ENCODE peak calls at places on chromosomes 1 and 21, in ten cellular contexts. T, M, G, X, Q, S, H, O, V and Z are unnamed samples.

GRCh38 chr1:183081402-183082110 is 58.3 kb downstream of the LAMC1 start:
- DNase-seq in X (no peak), V (no peak), H (no peak), T (no peak), Q (no peak), S (no peak), O (no peak), G (no peak), M (no peak), Z (no peak)

GRCh38 chr1:66867501-66867900 is 57.2 kb downstream of the DNAI4 start:
- DNase-seq in S (no peak), M (no peak), T (no peak), Q (no peak), V (no peak), X (peak), G (no peak), O (no peak), H (no peak), Z (no peak)

GRCh38 chr1:54350360-54350759 is 55.8 kb downstream of the SSBP3 start:
- DNase-seq in H (no peak), V (no peak), M (no peak), T (no peak), G (no peak), X (no peak), Q (no peak), S (no peak), O (no peak), Z (no peak)

GRCh38 chr1:5661196-5662130 is 330.8 kb downstream of the NPHP4 start:
- DNase-seq in Q (no peak), X (no peak), H (no peak), O (no peak), M (no peak), V (no peak), T (no peak), S (no peak), G (no peak), Z (no peak)

GRCh38 chr21:35840197-35840799 is 220.0 kb downstream of the SETD4 start:
- DNase-seq in S (peak), O (no peak), V (peak), X (peak), T (peak), H (peak), M (peak), G (peak), Q (peak), Z (no peak)

GRCh38 chr1:12496154-12496961 is 121.7 kb downstream of the DHRS3 start:
- DNase-seq in O (no peak), V (no peak), G (no peak), S (no peak), Q (no peak), H (no peak), T (no peak), X (no peak), M (no peak), Z (no peak)

GRCh38 chr1:159177273-159177907 is 6.0 kb downstream of the CADM3 start:
- DNase-seq in M (peak), H (peak), V (peak), T (peak), O (no peak), Q (peak), S (peak), G (peak), X (peak), Z (peak)

GRCh38 chr1:117164209-117164608 is 42.7 kb upstream of the TRIM45 start:
- DNase-seq in V (no peak), X (no peak), H (no peak), M (no peak), Q (no peak), O (no peak), T (no peak), G (no peak), S (no peak), Z (no peak)

GRCh38 chr1:960371-961131 is at the start of gene KLHL17:
- DNase-seq in V (no peak), G (peak), H (peak), M (peak), X (peak), T (peak), S (peak), Q (peak), O (no peak), Z (no peak)

GRCh38 chr1:45608475-45609156 is 15.2 kb downstream of the CCDC17 start:
- DNase-seq in G (no peak), M (no peak), O (no peak), T (no peak), X (peak), Q (no peak), S (no peak), V (no peak), H (no peak), Z (no peak)

GRCh38 chr1:234963180-234963903 is 165.3 kb downstream of the TOMM20 start:
- DNase-seq in Q (peak), S (no peak), V (peak), H (peak), T (peak), X (peak), G (peak), M (peak), O (no peak), Z (no peak)

GRCh38 chr21:25964009-25964408 is 206.6 kb downstream of the APP start:
- DNase-seq in Q (no peak), M (no peak), H (peak), V (no peak), G (no peak), O (no peak), T (peak), X (peak), S (no peak), Z (no peak)

GRCh38 chr1:117600966-117601365 is 4.9 kb upstream of the TENT5C start:
- DNase-seq in M (no peak), H (no peak), S (no peak), G (no peak), V (no peak), X (peak), T (no peak), Q (no peak), O (no peak), Z (peak)

GRCh38 chr1:168504064-168504837 is 39.5 kb downstream of the XCL2 start:
- DNase-seq in S (no peak), X (peak), V (no peak), G (no peak), Q (no peak), M (no peak), O (peak), T (no peak), H (peak), Z (no peak)

GRCh38 chr1:8922962-8923361 is 22.7 kb upstream of the CA6 start:
- DNase-seq in S (no peak), M (no peak), T (no peak), H (no peak), O (no peak), G (no peak), Q (no peak), X (no peak), V (no peak), Z (no peak)

GRCh38 chr1:230715510-230715909 is 1.6 kb upstream of the AGT start:
- DNase-seq in V (no peak), T (no peak), X (no peak), G (no peak), O (no peak), H (no peak), Q (no peak), M (no peak), S (no peak), Z (no peak)

GRCh38 chr21:36661511-36662309 is 37.2 kb upstream of the SIM2 start:
- DNase-seq in V (no peak), Q (no peak), M (no peak), X (peak), S (peak), H (peak), T (peak), G (no peak), O (no peak), Z (no peak)

DNA sequence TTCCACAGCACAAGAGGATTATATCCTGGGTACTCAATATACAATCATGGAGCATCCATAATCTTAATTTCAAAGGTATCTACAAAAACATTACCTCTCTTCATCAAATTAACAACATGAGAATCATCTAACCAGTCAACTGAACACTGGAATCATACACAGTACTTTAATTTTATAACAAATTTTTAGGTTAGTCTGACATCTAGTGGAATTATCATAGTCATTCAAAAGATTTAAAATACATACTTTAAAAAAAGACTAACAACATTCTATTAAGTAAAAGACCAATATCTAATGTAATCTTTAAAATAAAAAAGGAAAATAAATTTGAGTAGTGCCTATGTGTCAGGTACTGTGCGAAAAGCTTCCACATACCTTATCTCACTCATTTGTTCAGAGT is 16.8 kb upstream of the SH3GLB1 start:
- DNase-seq in V (no peak), T (peak), M (no peak), X (peak), Q (no peak), O (no peak), S (no peak), G (no peak), H (peak), Z (no peak)
- TF ChIP-seq CTCF in V (no peak), T (peak), M (peak), X (no peak), Q (no peak), O (no peak), S (no peak), G (peak), H (peak), Z (no peak)

DNA sequence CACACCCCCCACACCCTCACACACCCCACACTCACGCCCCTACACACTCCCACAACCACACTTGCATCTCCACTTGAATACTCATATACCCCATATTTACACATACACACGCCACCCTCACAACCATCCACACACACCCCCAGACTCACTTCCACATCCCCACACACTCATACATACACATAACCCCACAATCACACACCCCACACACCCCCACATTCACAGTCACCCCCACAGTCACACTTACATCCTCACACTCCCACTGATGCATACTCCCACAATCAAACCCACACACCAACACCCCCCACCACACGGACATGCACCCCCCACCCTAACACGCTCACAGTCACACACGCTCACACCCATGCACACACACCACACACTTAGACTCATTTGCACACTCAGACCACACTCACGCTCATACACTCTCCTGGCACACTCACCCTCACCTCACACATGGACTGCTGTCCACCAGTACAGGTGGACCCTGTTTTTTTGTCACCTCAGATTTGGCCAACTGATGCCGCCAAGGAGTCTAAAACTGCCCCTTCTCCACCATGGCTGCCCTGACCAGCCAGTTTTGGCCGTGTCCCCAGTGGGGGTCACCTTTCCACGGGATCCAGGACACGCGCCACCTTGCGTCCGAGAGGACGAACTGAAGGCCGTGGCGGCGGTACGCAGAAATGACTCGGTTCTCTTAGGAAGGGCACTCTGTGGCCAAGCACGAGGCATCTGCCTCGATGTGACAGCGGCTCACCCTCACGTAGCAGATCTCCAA is 45.3 kb upstream of the EDN2 start:
- DNase-seq in H (no peak), M (no peak), V (no peak), O (no peak), X (no peak), S (no peak), G (no peak), Q (no peak), T (no peak), Z (no peak)
- TF ChIP-seq CTCF in H (no peak), M (no peak), V (no peak), O (no peak), X (no peak), S (no peak), G (no peak), Q (no peak), T (no peak), Z (no peak)

DNA sequence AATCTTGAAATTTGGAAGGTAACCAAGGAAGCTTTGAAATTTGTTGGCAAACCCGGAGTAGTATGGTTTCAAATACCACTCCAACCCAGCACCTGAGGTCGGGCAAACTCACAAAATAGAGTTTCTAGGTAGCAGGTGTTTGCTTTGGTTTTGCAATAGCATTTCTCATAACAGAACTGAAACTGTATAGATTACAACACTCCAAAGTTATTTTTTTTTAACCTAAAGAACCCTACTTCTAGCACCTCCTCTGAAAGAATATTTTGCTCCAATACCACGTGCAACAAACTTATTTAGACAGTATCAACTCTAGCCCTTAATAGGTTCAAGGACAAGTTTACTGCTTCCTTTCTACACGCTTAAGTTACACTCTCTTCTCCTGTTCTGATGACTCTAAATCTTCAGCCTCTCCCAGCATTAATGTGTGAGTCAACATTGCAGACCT is 178.5 kb upstream of the FMN2 start:
- DNase-seq in H (peak), X (no peak), T (peak), V (no peak), S (no peak), Q (no peak), G (peak), O (no peak), M (no peak), Z (no peak)
- TF ChIP-seq CTCF in H (no peak), X (no peak), T (no peak), V (no peak), S (no peak), Q (no peak), G (no peak), O (no peak), M (no peak), Z (no peak)

GRCh38 chr1:178189814-178190213 is 95.9 kb downstream of the RASAL2 start:
- DNase-seq in V (no peak), X (peak), H (peak), O (no peak), Q (peak), G (peak), T (peak), S (peak), M (no peak), Z (no peak)
- TF ChIP-seq CTCF in V (peak), X (peak), H (peak), O (no peak), Q (peak), G (peak), T (peak), S (peak), M (no peak), Z (no peak)

DNA sequence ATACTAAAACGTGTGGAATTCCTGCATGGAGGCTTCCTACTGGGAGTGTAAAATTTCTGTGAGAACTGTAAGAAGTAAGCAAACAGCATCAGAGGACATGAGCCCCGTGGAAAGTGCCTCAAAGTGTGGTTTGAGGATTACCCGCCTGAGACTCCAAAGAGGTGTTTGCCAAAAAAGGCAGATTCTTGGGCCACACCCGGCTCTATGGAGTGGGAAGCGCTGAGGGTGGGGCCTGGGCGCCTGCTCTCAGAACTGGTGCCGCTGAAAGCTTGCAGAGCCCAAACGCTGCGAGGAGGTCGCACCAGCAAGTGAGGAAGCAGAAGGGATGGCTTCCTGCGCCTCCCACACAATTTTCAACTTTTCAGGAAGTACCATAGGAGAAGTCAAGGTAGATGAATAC is 43.0 kb upstream of the PSEN2 start:
- DNase-seq in S (no peak), T (peak), V (no peak), H (no peak), X (no peak), O (no peak), M (no peak), G (no peak), Q (no peak), Z (no peak)
- TF ChIP-seq CTCF in S (no peak), T (no peak), V (no peak), H (no peak), X (no peak), O (no peak), M (no peak), G (no peak), Q (no peak), Z (no peak)

DNA sequence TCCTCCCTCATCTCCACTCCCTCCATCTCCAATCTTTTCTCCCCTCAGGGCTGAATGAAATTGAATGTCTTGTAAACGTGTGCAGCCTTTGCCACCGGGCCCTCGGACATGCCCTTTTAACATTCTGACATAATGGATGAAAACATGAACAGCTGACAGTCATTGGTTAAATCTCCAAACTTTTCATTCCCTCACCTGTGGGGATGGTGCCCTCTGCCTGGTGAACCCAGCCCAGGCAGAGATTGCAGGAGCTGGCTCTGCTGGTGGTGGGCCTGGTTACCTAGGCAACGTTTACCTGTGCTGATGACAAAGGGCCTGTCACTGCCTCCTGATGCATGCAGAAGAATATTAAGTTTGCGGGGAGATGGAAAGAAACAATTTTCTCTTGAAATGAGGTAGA is 21.3 kb downstream of the ST6GALNAC3 start:
- DNase-seq in S (no peak), H (no peak), M (no peak), O (no peak), G (no peak), Q (no peak), X (no peak), T (no peak), V (no peak), Z (no peak)
- TF ChIP-seq CTCF in S (no peak), H (no peak), M (no peak), O (no peak), G (no peak), Q (no peak), X (no peak), T (no peak), V (no peak), Z (no peak)

DNA sequence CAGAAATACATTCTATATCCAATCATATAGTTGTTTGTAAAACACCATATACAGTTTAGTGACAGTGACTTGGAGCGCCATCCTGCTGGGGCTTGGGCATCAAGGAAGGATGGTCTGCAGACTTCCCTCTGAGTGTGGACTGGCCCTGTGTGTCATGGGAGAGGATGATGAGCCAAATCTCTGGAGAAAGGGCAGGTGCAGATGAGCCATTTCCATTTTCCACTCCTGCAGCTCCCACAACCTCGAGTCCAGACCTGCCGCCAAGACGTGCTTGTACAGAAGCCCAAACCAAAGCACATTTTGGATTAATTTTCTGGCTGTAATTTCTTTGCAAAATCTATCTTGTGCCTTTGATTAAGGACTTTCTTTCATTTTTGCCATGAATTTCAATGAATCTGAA is 48.3 kb upstream of the SLC22A15 start:
- DNase-seq in O (no peak), Q (no peak), H (no peak), T (no peak), X (no peak), S (no peak), M (no peak), V (no peak), G (no peak), Z (no peak)
- TF ChIP-seq CTCF in O (no peak), Q (no peak), H (no peak), T (no peak), X (no peak), S (no peak), M (no peak), V (no peak), G (no peak), Z (no peak)

GRCh38 chr1:209797978-209798639 is 7.8 kb downstream of the IRF6 start:
- DNase-seq in V (no peak), X (no peak), Q (no peak), T (peak), H (peak), S (no peak), G (no peak), M (no peak), O (no peak), Z (no peak)
- TF ChIP-seq CTCF in V (no peak), X (no peak), Q (no peak), T (peak), H (no peak), S (peak), G (no peak), M (no peak), O (no peak), Z (no peak)